ENCODE peak calls at places on chromosome 9, in seven cellular contexts. T is A673; A is effector memory CD4-positive, alpha-beta T cell; W is breast epithelium; G is naive thymus-derived CD4-positive, alpha-beta T cell; L is WERI-Rb-1; H is mesenchymal stem cell. J is an unnamed sample.

GRCh38 chr9:134329886-134330285 is 3.6 kb downstream of the RXRA start:
- DNase-seq in H (peak; percentile 53), L (no peak), A (no peak), G (no peak), W (no peak), T (no peak), J (no peak)

GRCh38 chr9:589723-590122 is 251.8 kb upstream of the DMRT1 start:
- DNase-seq in G (no peak), W (peak; percentile 52), H (no peak), T (no peak), L (no peak), A (no peak), J (no peak)

GRCh38 chr9:18847576-18848275 is 185.3 kb downstream of the SAXO1 start:
- DNase-seq in T (no peak), A (no peak), W (no peak), L (no peak), G (no peak), H (no peak), J (no peak)

GRCh38 chr9:114696814-114697544 is 15.0 kb upstream of the TEX48 start:
- DNase-seq in A (no peak), G (no peak), L (no peak), T (no peak), H (peak; percentile 45), W (no peak), J (no peak)

GRCh38 chr9:96293481-96293880 is 8.5 kb downstream of the HSD17B3 start:
- DNase-seq in A (no peak), G (no peak), T (peak; percentile 12), L (no peak), W (no peak), H (peak; percentile 53), J (no peak)

GRCh38 chr9:111842313-111842712 is 47.6 kb upstream of the SHOC1 start:
- DNase-seq in L (no peak), G (no peak), H (peak; percentile 41), T (no peak), A (no peak), W (no peak), J (no peak)

GRCh38 chr9:21803674-21804048 is 1.2 kb downstream of the MTAP start:
- DNase-seq in G (no peak), T (no peak), L (no peak), H (peak; percentile 28), A (no peak), W (no peak), J (no peak)

GRCh38 chr9:35859310-35859994 is 10.7 kb downstream of the OR13J1 start:
- DNase-seq in W (no peak), L (no peak), A (no peak), G (no peak), T (peak; percentile 22), H (no peak), J (no peak)

GRCh38 chr9:105173306-105173705 is 71.1 kb upstream of the SLC44A1 start:
- DNase-seq in A (no peak), H (no peak), T (peak; percentile 51), G (no peak), W (no peak), L (peak; percentile 65), J (no peak)

GRCh38 chr9:16729656-16730055 is 140.8 kb downstream of the BNC2 start:
- DNase-seq in G (no peak), H (peak; percentile 35), L (no peak), W (no peak), A (no peak), T (no peak), J (no peak)

GRCh38 chr9:96491880-96492525 is 42.0 kb downstream of the HABP4 start:
- DNase-seq in A (no peak), W (no peak), G (no peak), L (no peak), T (no peak), H (no peak), J (no peak)

GRCh38 chr9:136225366-136225747 is 20.3 kb downstream of the QSOX2 start:
- DNase-seq in A (no peak), H (no peak), T (no peak), W (no peak), L (no peak), G (no peak), J (no peak)

GRCh38 chr9:125650271-125650737 is 56.7 kb downstream of the MAPKAP1 start:
- DNase-seq in W (no peak), T (no peak), L (no peak), H (peak; percentile 81), A (no peak), G (no peak), J (no peak)

GRCh38 chr9:23438299-23438907 is 387.6 kb downstream of the ELAVL2 start:
- DNase-seq in A (no peak), H (no peak), L (no peak), W (no peak), T (no peak), G (no peak), J (no peak)

GRCh38 chr9:89891221-89892052 is 286.6 kb downstream of the GADD45G start:
- DNase-seq in L (no peak), H (no peak), A (no peak), G (no peak), T (no peak), W (peak; percentile 56), J (no peak)

GRCh38 chr9:135812961-135813360 is 94.4 kb downstream of the CAMSAP1 start:
- DNase-seq in H (no peak), T (no peak), G (no peak), W (no peak), A (no peak), L (no peak), J (no peak)

GRCh38 chr9:108142504-108143201 is 653.1 kb upstream of the KLF4 start:
- DNase-seq in W (peak; percentile 95), A (no peak), L (no peak), G (no peak), T (no peak), H (peak; percentile 69), J (no peak)

GRCh38 chr9:120920495-120921178 is 6.0 kb downstream of the TRAF1 start:
- DNase-seq in A (no peak), T (no peak), L (peak; percentile 99), H (no peak), W (no peak), G (no peak), J (no peak)

GRCh38 chr9:37503736-37504135 is 18.0 kb downstream of the POLR1E start:
- DNase-seq in H (peak; percentile 29), A (peak; percentile 72), G (no peak), T (no peak), L (no peak), W (no peak), J (peak; percentile 27)

GRCh38 chr9:112348257-112348992 is 15.0 kb upstream of the PTBP3 start:
- DNase-seq in L (peak; percentile 96), G (peak; percentile 75), T (peak; percentile 94), A (peak; percentile 55), H (no peak), W (peak; percentile 62), J (peak; percentile 36)

GRCh38 chr9:122346478-122347347 is 24.1 kb upstream of the PTGS1 start:
- DNase-seq in W (peak; percentile 22), G (no peak), L (peak; percentile 54), H (peak; percentile 30), A (no peak), T (peak; percentile 9), J (no peak)

GRCh38 chr9:17402309-17402708 is 176.6 kb upstream of the SH3GL2 start:
- DNase-seq in T (peak; percentile 42), A (no peak), L (no peak), H (peak; percentile 45), G (no peak), W (no peak), J (no peak)

GRCh38 chr9:121201045-121201737 is 478 bp downstream of the RAB14 start:
- DNase-seq in T (no peak), W (no peak), L (peak; percentile 49), A (peak; percentile 47), H (no peak), G (peak; percentile 37), J (peak; percentile 47)

GRCh38 chr9:121954477-121955175 is 138.5 kb downstream of the TTLL11 start:
- DNase-seq in T (no peak), G (no peak), A (no peak), L (no peak), W (peak; percentile 33), H (peak; percentile 76), J (no peak)

GRCh38 chr9:126844085-126844484 is 16.4 kb upstream of the ZBTB34 start:
- DNase-seq in W (no peak), H (peak; percentile 50), A (no peak), G (no peak), T (peak; percentile 62), L (no peak), J (no peak)

GRCh38 chr9:78365979-78366697 is 69.2 kb downstream of the PSAT1 start:
- DNase-seq in G (no peak), A (no peak), L (no peak), W (no peak), H (peak; percentile 35), T (peak; percentile 10), J (no peak)

GRCh38 chr9:14219865-14220655 is 93.9 kb downstream of the NFIB start:
- DNase-seq in G (no peak), T (no peak), W (no peak), L (no peak), H (no peak), A (no peak), J (no peak)

GRCh38 chr9:109913461-109913810 is 133.4 kb downstream of the PALM2AKAP2 start:
- DNase-seq in H (no peak), A (no peak), L (no peak), W (no peak), T (no peak), G (no peak), J (no peak)

GRCh38 chr9:126670270-126670669 is 56.5 kb downstream of the LMX1B start:
- DNase-seq in G (no peak), A (no peak), W (no peak), T (no peak), H (no peak), L (no peak), J (no peak)

GRCh38 chr9:97854696-97855485 is 1.9 kb downstream of the FOXE1 start:
- DNase-seq in G (no peak), A (no peak), H (no peak), W (no peak), T (no peak), L (no peak), J (no peak)
- H3K9me3 ChIP-seq in G (no peaks in the 10 kb centered on the region), A (no peaks in the 10 kb centered on the region), H (peaks cover 11% of the 10 kb centered on the region), W (peaks cover 5% of the 10 kb centered on the region), T (no peaks in the 10 kb centered on the region), L (no peaks in the 10 kb centered on the region), J (peaks cover 4% of the 10 kb centered on the region)

GRCh38 chr9:99515087-99515486 is 293.0 kb downstream of the SEC61B start:
- DNase-seq in L (no peak), W (no peak), T (no peak), A (no peak), G (no peak), H (no peak), J (no peak)
- H3K9me3 ChIP-seq in L (no peaks in the 10 kb centered on the region), W (no peaks in the 10 kb centered on the region), T (no peaks in the 10 kb centered on the region), A (no peaks in the 10 kb centered on the region), G (no peaks in the 10 kb centered on the region), H (no peaks in the 10 kb centered on the region), J (no peaks in the 10 kb centered on the region)

DNA sequence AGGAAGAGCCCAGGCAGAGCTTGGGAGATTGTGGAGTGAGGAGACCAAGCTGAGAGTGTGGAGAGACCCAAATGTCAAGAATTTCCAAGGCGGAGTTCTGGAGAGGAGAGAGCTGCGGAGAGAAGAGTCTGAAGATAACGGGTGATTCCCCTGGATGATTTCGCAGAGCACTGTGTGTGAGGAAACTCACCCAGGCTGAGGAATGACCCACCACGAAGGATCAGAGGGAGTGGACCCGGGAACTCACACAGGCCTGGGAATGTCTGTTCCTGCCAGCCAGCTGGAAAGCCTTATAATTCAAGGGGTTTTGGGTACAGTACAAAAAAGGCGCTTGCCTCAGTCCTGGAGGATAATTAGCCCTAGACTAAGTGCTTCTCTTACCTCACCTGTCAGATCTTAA is 94.2 kb downstream of the WNK2 start:
- DNase-seq in W (peak; percentile 3), L (no peak), G (no peak), A (no peak), H (no peak), T (no peak), J (no peak)
- H3K9me3 ChIP-seq in W (no peaks in the 10 kb centered on the region), L (no peaks in the 10 kb centered on the region), G (no peaks in the 10 kb centered on the region), A (no peaks in the 10 kb centered on the region), H (peaks cover 7% of the 10 kb centered on the region), T (no peaks in the 10 kb centered on the region), J (no peaks in the 10 kb centered on the region)

GRCh38 chr9:80701061-80701460 is 988.3 kb downstream of the TLE1 start:
- DNase-seq in H (no peak), T (no peak), G (no peak), W (no peak), A (no peak), L (no peak), J (no peak)
- H3K9me3 ChIP-seq in H (peaks cover 6% of the 10 kb centered on the region), T (no peaks in the 10 kb centered on the region), G (no peaks in the 10 kb centered on the region), W (no peaks in the 10 kb centered on the region), A (no peaks in the 10 kb centered on the region), L (no peaks in the 10 kb centered on the region), J (no peaks in the 10 kb centered on the region)

J was measured in T-helper 17 cell.